ENCODE peak calls at places on chromosomes 7 and 10, in ten cellular contexts. X, C, S, G, E, Q, U, Z, L and K are unnamed samples.

GRCh38 chr7:1536105-1536767 is 5.7 kb downstream of the MAFK start:
- DNase-seq in X (peak; percentile 66), C (no peak), S (no peak), G (no peak), E (no peak), Q (no peak), U (peak; percentile 55), Z (no peak), L (no peak), K (no peak)

GRCh38 chr7:77811895-77812685 is 13.5 kb downstream of the PHTF2 start:
- DNase-seq in X (no peak), C (no peak), S (peak; percentile 36), G (no peak), E (no peak), Q (no peak), U (no peak), Z (no peak), L (no peak), K (no peak)

GRCh38 chr10:69802424-69803161 is 887 bp downstream of the COL13A1 start:
- DNase-seq in X (no peak), C (no peak), S (no peak), G (no peak), E (no peak), Q (no peak), U (no peak), Z (no peak), L (peak; percentile 36), K (no peak)

GRCh38 chr7:104972510-104972909 is 41.5 kb upstream of the KMT2E start:
- DNase-seq in X (no peak), C (no peak), S (no peak), G (no peak), E (no peak), Q (no peak), U (no peak), Z (no peak), L (no peak), K (no peak)

GRCh38 chr7:157551325-157552070 is 214.7 kb downstream of the DNAJB6 start:
- DNase-seq in X (peak; percentile 44), C (no peak), S (no peak), G (no peak), E (no peak), Q (no peak), U (no peak), Z (no peak), L (no peak), K (no peak)

GRCh38 chr7:98418636-98419315 is 17.9 kb upstream of the BAIAP2L1 start:
- DNase-seq in X (no peak), C (peak; percentile 79), S (peak; percentile 100), G (peak; percentile 84), E (no peak), Q (no peak), U (no peak), Z (peak; percentile 78), L (no peak), K (peak; percentile 93)

GRCh38 chr10:63542835-63543575 is 21.8 kb downstream of the REEP3 start:
- DNase-seq in X (no peak), C (no peak), S (no peak), G (no peak), E (no peak), Q (no peak), U (no peak), Z (no peak), L (no peak), K (no peak)

GRCh38 chr10:63114031-63114814 is 18.9 kb upstream of the NRBF2 start:
- DNase-seq in X (peak; percentile 63), C (peak; percentile 47), S (peak; percentile 72), G (peak; percentile 46), E (peak; percentile 96), Q (no peak), U (peak; percentile 61), Z (peak; percentile 63), L (peak; percentile 80), K (peak; percentile 54)

GRCh38 chr7:44477063-44477830 is 13.2 kb downstream of the NUDCD3 start:
- DNase-seq in X (no peak), C (peak; percentile 52), S (peak; percentile 71), G (peak; percentile 59), E (peak; percentile 38), Q (no peak), U (no peak), Z (peak; percentile 40), L (peak; percentile 68), K (peak; percentile 53)

GRCh38 chr7:45924283-45924682 is 3.2 kb upstream of the IGFBP3 start:
- DNase-seq in X (no peak), C (peak; percentile 74), S (no peak), G (no peak), E (no peak), Q (no peak), U (no peak), Z (no peak), L (no peak), K (peak; percentile 41)

GRCh38 chr7:25014735-25015134 is 34.8 kb upstream of the OSBPL3 start:
- DNase-seq in X (no peak), C (no peak), S (no peak), G (no peak), E (no peak), Q (no peak), U (no peak), Z (no peak), L (no peak), K (no peak)

GRCh38 chr7:11716185-11716584 is 115.8 kb downstream of the THSD7A start:
- DNase-seq in X (no peak), C (peak; percentile 42), S (no peak), G (peak; percentile 54), E (no peak), Q (no peak), U (peak; percentile 19), Z (peak; percentile 8), L (peak; percentile 31), K (no peak)

GRCh38 chr10:87618470-87619423 is 40.9 kb upstream of the PAPSS2 start:
- DNase-seq in X (no peak), C (peak; percentile 70), S (peak; percentile 96), G (peak; percentile 29), E (no peak), Q (no peak), U (no peak), Z (peak; percentile 63), L (peak; percentile 60), K (peak; percentile 87)

GRCh38 chr10:12946372-12946771 is 55.1 kb downstream of the CCDC3 start:
- DNase-seq in X (no peak), C (no peak), S (no peak), G (no peak), E (no peak), Q (no peak), U (no peak), Z (no peak), L (no peak), K (no peak)

GRCh38 chr10:128318366-128318765 is 192.1 kb upstream of the MKI67 start:
- DNase-seq in X (no peak), C (no peak), S (no peak), G (no peak), E (no peak), Q (no peak), U (no peak), Z (no peak), L (no peak), K (no peak)

GRCh38 chr10:31704195-31704594 is 224.4 kb downstream of the ARHGAP12 start:
- DNase-seq in X (no peak), C (no peak), S (no peak), G (no peak), E (peak; percentile 58), Q (no peak), U (no peak), Z (no peak), L (peak; percentile 12), K (no peak)

GRCh38 chr10:31701546-31701945 is 227.1 kb downstream of the ARHGAP12 start:
- DNase-seq in X (no peak), C (no peak), S (no peak), G (no peak), E (no peak), Q (no peak), U (no peak), Z (no peak), L (no peak), K (no peak)

GRCh38 chr10:31700222-31700621 is 228.4 kb downstream of the ARHGAP12 start:
- DNase-seq in X (peak; percentile 71), C (no peak), S (no peak), G (no peak), E (no peak), Q (no peak), U (no peak), Z (no peak), L (no peak), K (peak; percentile 33)

GRCh38 chr10:31702954-31703353 is 225.7 kb downstream of the ARHGAP12 start:
- DNase-seq in X (no peak), C (no peak), S (no peak), G (no peak), E (no peak), Q (no peak), U (no peak), Z (no peak), L (no peak), K (no peak)

GRCh38 chr10:31702005-31702404 is 226.6 kb downstream of the ARHGAP12 start:
- DNase-seq in X (no peak), C (no peak), S (no peak), G (no peak), E (no peak), Q (no peak), U (no peak), Z (no peak), L (no peak), K (no peak)
- TF ChIP-seq POLR2A in X (no peak), C (no peak), S (no peak), G (no peak), E (no peak), Q (no peak), U (no peak), Z (no peak), L (no peak), K (no peak)

GRCh38 chr7:135164357-135165021 is 6.0 kb downstream of the CYREN start:
- DNase-seq in X (peak; percentile 75), C (peak; percentile 25), S (no peak), G (no peak), E (no peak), Q (no peak), U (no peak), Z (no peak), L (peak; percentile 24), K (no peak)
- H3K27ac ChIP-seq in X (peak overlapping the region; percentile 76), C (no peak overlapping the region), S (no peak overlapping the region), G (peak overlapping the region; percentile 35), E (peak overlapping the region; percentile 59), Q (peak overlapping the region; percentile 42), U (no peak overlapping the region), Z (no peak overlapping the region), L (no peak overlapping the region), K (no peak overlapping the region)

DNA sequence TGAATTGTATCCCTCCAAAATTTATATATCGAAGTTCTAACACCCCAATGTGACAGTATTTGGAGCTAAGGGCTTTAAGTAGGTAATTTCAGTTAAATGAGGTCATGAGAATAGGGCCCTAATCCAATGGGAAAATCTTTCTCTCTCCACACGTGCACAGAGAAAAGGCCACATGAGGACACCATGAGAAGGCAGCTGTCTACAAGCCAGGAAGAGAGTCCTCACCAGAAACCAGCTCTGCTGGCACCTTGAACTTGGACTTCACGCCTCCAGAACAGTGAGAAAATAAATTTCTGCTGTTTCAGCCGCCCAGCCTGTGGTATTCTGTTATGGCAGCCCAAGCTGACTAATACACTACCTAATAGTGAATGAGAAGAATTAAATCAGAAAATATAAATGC is 9.0 kb upstream of the TOMM7 start:
- DNase-seq in X (no peak), C (peak; percentile 61), S (no peak), G (no peak), E (no peak), Q (no peak), U (no peak), Z (no peak), L (no peak), K (no peak)
- H3K27me3 ChIP-seq in X (no peaks in the 10 kb centered on the region), C (no peaks in the 10 kb centered on the region), S (no peaks in the 10 kb centered on the region), G (peaks cover 10% of the 10 kb centered on the region), E (no peaks in the 10 kb centered on the region), Q (no peaks in the 10 kb centered on the region), U (no peaks in the 10 kb centered on the region), Z (peaks cover 12% of the 10 kb centered on the region), L (no peaks in the 10 kb centered on the region), K (no peaks in the 10 kb centered on the region)

GRCh38 chr7:112481833-112482669 is 1.3 kb downstream of the LSMEM1 start:
- DNase-seq in X (no peak), C (no peak), S (no peak), G (no peak), E (no peak), Q (no peak), U (no peak), Z (peak; percentile 29), L (peak; percentile 27), K (no peak)
- TF ChIP-seq POLR2A in X (peak; percentile 28), C (no peak), S (no peak), G (no peak), E (no peak), Q (no peak), U (no peak), Z (no peak), L (no peak), K (no peak)